ENCODE peak calls at places on chromosomes 13 and 19, in five cellular contexts. B, Y, I, X and C are unnamed samples.

GRCh38 chr13:58843567-58843966 is 1212.0 kb downstream of the PCDH17 start:
- DNase-seq in Y (no peak), B (no peak), X (no peak), I (no peak), C (no peak)

GRCh38 chr13:75749407-75749806 is 113.3 kb downstream of the LMO7 start:
- DNase-seq in I (no peak), X (no peak), B (no peak), Y (peak), C (no peak)

GRCh38 chr13:20160346-20161274 is at the start of gene GJA3:
- DNase-seq in I (peak), Y (peak), X (no peak), B (peak), C (peak)

GRCh38 chr13:80012281-80012680 is 328.6 kb downstream of the SPRY2 start:
- DNase-seq in I (no peak), B (no peak), Y (no peak), X (no peak), C (no peak)

GRCh38 chr13:99905224-99905623 is 66.3 kb downstream of the ZIC5 start:
- DNase-seq in B (no peak), I (no peak), X (no peak), Y (no peak), C (no peak)

GRCh38 chr13:51953347-51953746 is 57.9 kb downstream of the ATP7B start:
- DNase-seq in Y (no peak), X (no peak), I (no peak), B (no peak), C (no peak)

GRCh38 chr13:42807236-42807635 is 25.9 kb downstream of the FAM216B start:
- DNase-seq in B (no peak), I (no peak), Y (peak), X (no peak), C (no peak)

GRCh38 chr19:35507561-35507960 is 5.9 kb downstream of the DMKN start:
- DNase-seq in Y (no peak), I (no peak), X (no peak), B (no peak), C (no peak)

GRCh38 chr13:66508153-66508909 is 721.8 kb downstream of the PCDH9 start:
- DNase-seq in I (no peak), B (no peak), Y (peak), X (no peak), C (no peak)

GRCh38 chr13:48043789-48044503 is 6.4 kb downstream of the NUDT15 start:
- DNase-seq in I (no peak), X (no peak), B (no peak), Y (peak), C (no peak)

GRCh38 chr13:43431279-43431678 is 355.5 kb downstream of the ENOX1 start:
- DNase-seq in B (peak), I (no peak), Y (no peak), X (no peak), C (no peak)

GRCh38 chr13:99281811-99282263 is 23.7 kb upstream of the GPR18 start:
- DNase-seq in Y (no peak), I (peak), X (peak), B (no peak), C (no peak)

GRCh38 chr19:45575216-45575615 is 9.4 kb downstream of the OPA3 start:
- DNase-seq in Y (no peak), B (no peak), X (no peak), I (no peak), C (no peak)

GRCh38 chr19:17688853-17689595 is 870 bp upstream of the UNC13A start:
- DNase-seq in I (no peak), B (no peak), Y (no peak), X (no peak), C (no peak)

GRCh38 chr19:48394331-48395169 is 1.1 kb downstream of the GRIN2D start:
- DNase-seq in B (no peak), I (no peak), X (no peak), Y (no peak), C (no peak)

GRCh38 chr13:110448230-110448629 is 113.3 kb downstream of the RAB20 start:
- DNase-seq in I (no peak), B (peak), X (no peak), Y (peak), C (no peak)

GRCh38 chr19:16069813-16070365 is 6.4 kb upstream of the TPM4 start:
- DNase-seq in I (no peak), B (peak), Y (no peak), X (no peak), C (no peak)

GRCh38 chr13:74838096-74838495 is 643.9 kb downstream of the TBC1D4 start:
- DNase-seq in X (no peak), B (no peak), Y (no peak), I (no peak), C (no peak)

GRCh38 chr13:29523199-29523931 is 72.1 kb downstream of the SLC7A1 start:
- DNase-seq in Y (no peak), X (peak), B (no peak), I (peak), C (no peak)

GRCh38 chr13:94617389-94618000 is 15.8 kb downstream of the GPR180 start:
- DNase-seq in Y (no peak), B (peak), X (no peak), I (no peak), C (no peak)
- TF ChIP-seq CTCF in Y (peak), B (no peak), X (peak), I (peak), C (peak)

DNA sequence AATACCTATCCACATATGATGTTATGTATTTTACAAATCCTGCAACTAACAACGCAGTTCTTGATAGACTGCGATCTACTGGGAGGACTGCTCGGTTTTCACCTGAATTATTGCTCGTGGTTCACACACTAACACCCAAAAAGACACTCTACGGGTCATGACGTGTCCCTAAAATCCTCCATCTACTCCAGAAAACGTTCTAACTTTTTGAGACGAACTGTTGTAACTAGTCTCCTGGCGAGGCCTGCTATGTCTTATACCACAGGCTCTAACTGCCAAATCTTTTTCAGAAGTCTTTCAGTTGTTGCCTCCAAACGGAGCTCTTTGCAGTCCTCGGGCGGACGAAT is 108.2 kb downstream of the KCNRG start:
- DNase-seq in B (no peak), Y (no peak), X (no peak), I (no peak), C (no peak)
- TF ChIP-seq CTCF in B (no peak), Y (no peak), X (no peak), I (no peak), C (no peak)

GRCh38 chr13:77002590-77003190 is 10.8 kb downstream of the CLN5 start:
- DNase-seq in B (no peak), X (no peak), Y (peak), I (no peak), C (no peak)
- TF ChIP-seq CTCF in B (no peak), X (peak), Y (peak), I (peak), C (peak)

DNA sequence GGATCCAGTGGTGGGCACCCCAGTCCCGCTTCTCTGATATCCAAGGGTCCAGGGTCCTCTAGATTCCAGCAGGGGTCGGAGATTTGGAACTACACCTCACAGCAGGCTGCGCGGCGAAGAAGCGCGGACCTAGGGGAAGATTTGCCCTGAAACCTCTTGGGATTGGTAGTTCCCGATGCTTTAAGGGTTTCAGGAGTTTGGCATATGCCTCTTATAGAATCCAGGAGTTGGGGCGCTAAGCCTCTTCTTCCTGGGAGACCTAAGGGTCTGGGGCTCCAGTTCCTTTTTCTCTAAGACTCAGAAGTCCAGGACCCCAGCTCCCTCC is 349 bp downstream of the BCL2L12 start:
- DNase-seq in X (no peak), I (no peak), B (no peak), Y (no peak), C (no peak)
- TF ChIP-seq CTCF in X (no peak), I (no peak), B (no peak), Y (peak), C (peak)